ENCODE peak calls at places on chromosome 22, in six cellular contexts. N is left lung, G is foreskin fibroblast, T is cardiac fibroblast, D is IMR-90, F is WERI-Rb-1. C is an unnamed sample.

GRCh38 chr22:49009359-49010063 is 818.2 kb downstream of the BRD1 start:
- DNase-seq in N (no peak), G (no peak), T (no peak), D (no peak), F (peak; percentile 2), C (no peak)

GRCh38 chr22:38311331-38311635 is 6.0 kb downstream of the CSNK1E start:
- DNase-seq in N (no peak), G (no peak), T (peak; percentile 72), D (no peak), F (no peak), C (no peak)

GRCh38 chr22:27502327-27502726 is 299.2 kb downstream of the MN1 start:
- DNase-seq in N (no peak), G (no peak), T (no peak), D (no peak), F (no peak), C (no peak)

GRCh38 chr22:30860176-30861105 is 108.1 kb downstream of the MORC2 start:
- DNase-seq in N (no peak), G (no peak), T (no peak), D (no peak), F (no peak), C (no peak)

GRCh38 chr22:27919943-27920755 is 1.1 kb upstream of the PITPNB start:
- DNase-seq in N (no peak), G (peak; percentile 90), T (peak; percentile 66), D (peak; percentile 72), F (peak; percentile 33), C (peak; percentile 47)

GRCh38 chr22:43435851-43436535 is 24.2 kb downstream of the MPPED1 start:
- DNase-seq in N (no peak), G (no peak), T (no peak), D (no peak), F (peak; percentile 77), C (peak; percentile 27)

GRCh38 chr22:49983148-49984042 is 22.8 kb downstream of the PIM3 start:
- DNase-seq in N (no peak), G (no peak), T (no peak), D (no peak), F (no peak), C (peak; percentile 64)

GRCh38 chr22:50587407-50587806 is 4.8 kb upstream of the CHKB start:
- DNase-seq in N (no peak), G (no peak), T (no peak), D (no peak), F (no peak), C (no peak)

GRCh38 chr22:42585096-42585495 is 29.6 kb downstream of the POLDIP3 start:
- DNase-seq in N (no peak), G (no peak), T (no peak), D (no peak), F (no peak), C (no peak)

GRCh38 chr22:38419864-38420172 is 35.2 kb downstream of the KCNJ4 start:
- DNase-seq in N (no peak), G (no peak), T (no peak), D (no peak), F (no peak), C (no peak)

GRCh38 chr22:27686534-27686933 is 115.0 kb downstream of the MN1 start:
- DNase-seq in N (peak; percentile 40), G (peak; percentile 87), T (peak; percentile 90), D (peak; percentile 85), F (no peak), C (peak; percentile 97)

GRCh38 chr22:37119872-37120271 is 10.4 kb upstream of the TMPRSS6 start:
- DNase-seq in N (no peak), G (no peak), T (no peak), D (no peak), F (no peak), C (no peak)

GRCh38 chr22:44181033-44181911 is 547 bp downstream of the PARVG start:
- DNase-seq in N (peak; percentile 71), G (no peak), T (no peak), D (no peak), F (no peak), C (no peak)

DNA sequence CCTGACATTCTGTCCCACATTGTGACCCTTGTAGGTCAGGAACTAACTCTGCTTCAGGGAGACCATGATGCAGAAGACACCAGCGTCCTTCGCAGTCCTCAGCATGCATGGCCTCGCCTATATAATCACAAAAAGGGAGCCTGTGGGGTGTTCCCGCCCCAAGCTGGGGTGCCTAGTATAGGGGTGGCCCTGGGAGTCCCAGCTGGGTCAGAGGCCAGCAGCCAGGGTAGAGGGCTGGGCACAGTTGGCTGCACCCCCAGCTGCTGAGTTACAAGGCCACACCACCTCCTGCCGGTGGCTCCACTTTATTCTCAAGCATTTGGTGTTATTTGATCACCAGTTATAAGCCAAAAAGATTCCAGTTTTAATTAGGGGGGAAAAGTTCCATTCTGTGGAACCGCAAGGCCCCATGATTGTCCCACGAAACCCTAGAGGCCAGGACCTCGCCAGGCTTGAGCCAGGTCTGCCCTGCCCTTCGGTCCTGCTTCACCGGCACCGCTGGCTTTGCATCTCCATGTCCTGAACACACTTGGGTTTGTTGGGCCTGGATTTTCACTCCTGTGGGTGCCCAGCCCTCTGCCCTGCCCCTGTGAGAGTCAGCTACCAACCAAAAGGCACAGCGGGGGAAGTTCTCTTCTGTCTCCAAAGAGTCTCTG is 15.0 kb upstream of the GNB1L start:
- DNase-seq in N (no peak), G (no peak), T (no peak), D (no peak), F (peak; percentile 8), C (peak; percentile 42)
- TF ChIP-seq CTCF in N (no peak), G (no peak), T (no peak), D (no peak), F (no peak), C (no peak)

GRCh38 chr22:45290410-45290936 is 5.7 kb downstream of the UPK3A start:
- DNase-seq in N (no peak), G (peak; percentile 93), T (peak; percentile 50), D (peak; percentile 83), F (peak; percentile 92), C (no peak)
- H3K4me3 ChIP-seq in N (no peak overlapping the region), G (no peak overlapping the region), T (no peak overlapping the region), D (peak overlapping the region; percentile 9), F (no peak overlapping the region), C (no peak overlapping the region)

DNA sequence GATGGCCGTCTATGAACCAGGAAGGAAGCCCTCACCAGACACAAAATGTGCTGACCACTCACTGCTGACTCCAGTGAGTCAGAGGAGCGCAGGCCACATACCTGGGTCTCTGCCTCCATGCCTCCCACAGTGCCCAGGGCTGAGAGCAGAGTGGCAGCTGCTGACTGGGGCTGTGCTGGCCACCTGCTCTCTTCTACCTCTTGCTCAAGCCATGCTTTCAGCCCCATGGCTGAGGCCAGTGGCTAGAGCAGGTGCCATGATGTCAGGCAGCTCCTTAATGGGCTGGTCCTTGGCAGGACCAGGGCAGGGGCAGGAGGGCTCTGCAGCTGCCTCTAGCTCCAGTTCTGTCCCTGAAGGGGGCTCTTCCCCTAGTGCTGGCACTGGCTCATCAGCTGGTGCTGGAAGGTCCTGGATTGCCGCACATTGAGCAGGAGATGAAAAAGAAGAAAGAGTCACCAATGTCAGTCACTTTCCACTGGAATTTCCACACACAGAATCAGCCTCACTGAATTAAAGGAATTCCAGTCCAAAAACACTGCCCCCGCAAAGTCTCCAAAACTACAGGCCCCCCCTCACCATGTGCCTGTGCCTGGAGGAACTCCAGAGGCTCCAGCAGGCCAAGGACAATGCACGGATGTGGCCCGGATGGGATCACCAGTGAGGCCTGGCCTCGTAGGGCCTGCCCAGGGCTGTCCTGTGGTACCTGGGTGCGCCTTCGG is 86.4 kb downstream of the GGTLC2 start:
- DNase-seq in N (no peak), G (no peak), T (no peak), D (no peak), F (no peak), C (no peak)
- TF ChIP-seq CTCF in N (no peak), G (no peak), T (no peak), D (no peak), F (no peak), C (no peak)

DNA sequence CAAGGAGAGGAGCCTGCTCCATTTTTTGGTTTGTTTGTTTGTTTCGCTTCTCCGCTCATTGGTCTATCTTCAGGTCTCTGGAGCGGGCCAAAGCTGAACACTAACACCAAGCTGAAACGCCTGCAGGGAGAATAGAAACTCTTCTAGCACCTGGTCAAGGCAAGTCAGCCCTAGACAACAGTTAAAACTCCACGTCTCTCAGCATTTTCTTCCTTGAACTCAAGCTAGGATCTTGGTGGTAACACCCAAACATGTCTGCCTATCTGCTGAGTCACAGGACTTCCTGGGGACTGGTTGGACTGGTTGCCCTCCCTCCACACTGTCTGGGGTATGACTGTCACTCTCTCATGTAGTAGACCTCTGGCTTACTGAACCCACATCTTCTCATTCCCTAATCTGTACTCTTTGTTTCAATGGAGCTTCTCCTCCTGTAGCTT is 23.9 kb upstream of the RBFOX2 start:
- DNase-seq in N (no peak), G (peak; percentile 74), T (peak; percentile 72), D (peak; percentile 57), F (no peak), C (no peak)
- H3K4me3 ChIP-seq in N (no peak overlapping the region), G (no peak overlapping the region), T (no peak overlapping the region), D (no peak overlapping the region), F (no peak overlapping the region), C (no peak overlapping the region)

GRCh38 chr22:46389081-46389480 is 53.6 kb downstream of the TRMU start:
- DNase-seq in N (no peak), G (no peak), T (no peak), D (no peak), F (no peak), C (no peak)

GRCh38 chr22:46391486-46392136 is 56.1 kb downstream of the TRMU start:
- DNase-seq in N (no peak), G (no peak), T (no peak), D (no peak), F (no peak), C (no peak)

GRCh38 chr22:46390105-46390651 is 54.7 kb downstream of the TRMU start:
- DNase-seq in N (no peak), G (no peak), T (no peak), D (no peak), F (no peak), C (no peak)

GRCh38 chr22:46392137-46392844 is 56.8 kb downstream of the TRMU start:
- DNase-seq in N (no peak), G (no peak), T (no peak), D (no peak), F (no peak), C (no peak)

DNA sequence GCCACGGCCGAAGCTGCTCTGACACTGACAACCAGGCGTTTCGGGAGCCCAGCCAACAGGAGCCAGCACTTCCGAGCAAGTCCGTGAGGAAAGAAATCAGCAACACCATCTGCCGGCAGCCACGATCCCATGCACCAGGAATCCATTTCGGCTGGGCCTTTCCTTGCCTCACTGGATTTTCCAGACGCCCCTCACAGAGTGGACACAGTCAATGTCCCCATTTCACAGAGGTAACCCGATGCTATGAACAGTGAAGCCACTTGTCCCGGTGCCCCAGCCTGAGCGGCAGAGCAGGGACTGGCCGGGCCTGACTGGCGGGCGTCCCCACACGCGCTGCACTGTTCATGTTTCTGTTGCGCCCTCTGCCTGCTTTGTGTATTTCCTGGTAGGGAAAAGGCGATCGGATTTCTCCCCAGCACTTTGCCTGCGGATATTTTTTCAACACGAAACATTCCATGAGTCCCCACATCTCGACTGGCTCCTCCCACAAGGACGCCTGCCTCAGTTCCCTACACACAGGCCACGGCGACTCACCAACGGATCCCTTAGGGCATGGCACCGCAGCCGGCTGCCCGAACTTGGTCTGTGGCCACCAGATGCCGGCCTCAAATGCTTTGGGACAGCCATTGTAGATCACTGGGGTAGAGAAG is 55.3 kb downstream of the TRMU start:
- DNase-seq in N (no peak), G (peak; percentile 82), T (peak; percentile 61), D (peak; percentile 65), F (no peak), C (peak; percentile 44)
- TF ChIP-seq CTCF in N (no peak), G (peak; percentile 57), T (peak; percentile 46), D (peak; percentile 59), F (no peak), C (peak; percentile 15)

GRCh38 chr22:40310081-40310770 is 36.1 kb upstream of the ADSL start:
- DNase-seq in N (no peak), G (peak; percentile 96), T (peak; percentile 31), D (peak; percentile 93), F (no peak), C (peak; percentile 29)
- H3K4me3 ChIP-seq in N (no peak overlapping the region), G (peak overlapping the region; percentile 24), T (no peak overlapping the region), D (peak overlapping the region; percentile 4), F (no peak overlapping the region), C (no peak overlapping the region)

GRCh38 chr22:17754233-17754925 is 19.9 kb downstream of the BID start:
- DNase-seq in N (no peak), G (no peak), T (no peak), D (no peak), F (no peak), C (no peak)
- TF ChIP-seq CTCF in N (no peak), G (no peak), T (peak; percentile 26), D (peak; percentile 9), F (peak; percentile 53), C (no peak)

C was measured in tibial artery.